ENCODE peak calls at places on chromosomes 16 and 17, in eight cellular contexts. One of them, this sample, is unnamed.

GRCh38 chr17:57404073-57404472 is 147.8 kb downstream of the MSI2 start:
- DNase-seq in pancreas: no peak
- DNase-seq in HCT116: peak
- DNase-seq in IMR-90: no peak
- DNase-seq in bronchial epithelial cell: no peak
- DNase-seq in fibroblast of pulmonary artery: no peak
- DNase-seq in heart right ventricle: no peak
- DNase-seq in heart left ventricle: no peak
- DNase-seq in this sample: no peak

GRCh38 chr16:49473773-49474172 is 100.2 kb downstream of the C16orf78 start:
- DNase-seq in pancreas: no peak
- DNase-seq in HCT116: no peak
- DNase-seq in IMR-90: no peak
- DNase-seq in bronchial epithelial cell: no peak
- DNase-seq in fibroblast of pulmonary artery: no peak
- DNase-seq in heart right ventricle: no peak
- DNase-seq in heart left ventricle: no peak
- DNase-seq in this sample: no peak

GRCh38 chr17:22286337-22287041 is 594.2 kb downstream of the KCNJ18 start:
- DNase-seq in pancreas: no peak
- DNase-seq in HCT116: no peak
- DNase-seq in IMR-90: no peak
- DNase-seq in bronchial epithelial cell: no peak
- DNase-seq in fibroblast of pulmonary artery: no peak
- DNase-seq in heart right ventricle: no peak
- DNase-seq in heart left ventricle: no peak
- DNase-seq in this sample: no peak

GRCh38 chr16:54938351-54939346 is 8.0 kb downstream of the IRX5 start:
- DNase-seq in pancreas: no peak
- DNase-seq in HCT116: no peak
- DNase-seq in IMR-90: no peak
- DNase-seq in bronchial epithelial cell: no peak
- DNase-seq in fibroblast of pulmonary artery: no peak
- DNase-seq in heart right ventricle: no peak
- DNase-seq in heart left ventricle: no peak
- DNase-seq in this sample: no peak

GRCh38 chr17:78748730-78749317 is 33.2 kb downstream of the CYTH1 start:
- DNase-seq in pancreas: no peak
- DNase-seq in HCT116: no peak
- DNase-seq in IMR-90: peak
- DNase-seq in bronchial epithelial cell: peak
- DNase-seq in fibroblast of pulmonary artery: peak
- DNase-seq in heart right ventricle: peak
- DNase-seq in heart left ventricle: peak
- DNase-seq in this sample: peak

GRCh38 chr16:65967376-65967775 is 399.1 kb upstream of the CDH5 start:
- DNase-seq in pancreas: no peak
- DNase-seq in HCT116: no peak
- DNase-seq in IMR-90: peak
- DNase-seq in bronchial epithelial cell: no peak
- DNase-seq in fibroblast of pulmonary artery: no peak
- DNase-seq in heart right ventricle: no peak
- DNase-seq in heart left ventricle: no peak
- DNase-seq in this sample: no peak

GRCh38 chr17:65020284-65020683 is 36.3 kb downstream of the GNA13 start:
- DNase-seq in pancreas: no peak
- DNase-seq in HCT116: no peak
- DNase-seq in IMR-90: peak
- DNase-seq in bronchial epithelial cell: peak
- DNase-seq in fibroblast of pulmonary artery: peak
- DNase-seq in heart right ventricle: no peak
- DNase-seq in heart left ventricle: no peak
- DNase-seq in this sample: no peak

GRCh38 chr17:73506470-73507435 is 137.5 kb downstream of the SDK2 start:
- DNase-seq in pancreas: no peak
- DNase-seq in HCT116: no peak
- DNase-seq in IMR-90: no peak
- DNase-seq in bronchial epithelial cell: no peak
- DNase-seq in fibroblast of pulmonary artery: no peak
- DNase-seq in heart right ventricle: no peak
- DNase-seq in heart left ventricle: no peak
- DNase-seq in this sample: no peak

GRCh38 chr17:46759141-46759540 is 59.4 kb downstream of the WNT3 start:
- DNase-seq in pancreas: no peak
- DNase-seq in HCT116: no peak
- DNase-seq in IMR-90: no peak
- DNase-seq in bronchial epithelial cell: no peak
- DNase-seq in fibroblast of pulmonary artery: no peak
- DNase-seq in heart right ventricle: no peak
- DNase-seq in heart left ventricle: no peak
- DNase-seq in this sample: no peak

GRCh38 chr16:86083382-86084002 is 184.5 kb downstream of the IRF8 start:
- DNase-seq in pancreas: no peak
- DNase-seq in HCT116: no peak
- DNase-seq in IMR-90: no peak
- DNase-seq in bronchial epithelial cell: no peak
- DNase-seq in fibroblast of pulmonary artery: no peak
- DNase-seq in heart right ventricle: no peak
- DNase-seq in heart left ventricle: no peak
- DNase-seq in this sample: no peak

GRCh38 chr16:4847774-4848587 is 700 bp downstream of the UBN1 start:
- DNase-seq in pancreas: peak
- DNase-seq in HCT116: no peak
- DNase-seq in IMR-90: peak
- DNase-seq in bronchial epithelial cell: peak
- DNase-seq in fibroblast of pulmonary artery: peak
- DNase-seq in heart right ventricle: peak
- DNase-seq in heart left ventricle: peak
- DNase-seq in this sample: no peak

GRCh38 chr17:77471984-77472836 is 331.4 kb downstream of the SEC14L1 start:
- DNase-seq in pancreas: no peak
- DNase-seq in HCT116: no peak
- DNase-seq in IMR-90: peak
- DNase-seq in bronchial epithelial cell: peak
- DNase-seq in fibroblast of pulmonary artery: peak
- DNase-seq in heart right ventricle: peak
- DNase-seq in heart left ventricle: no peak
- DNase-seq in this sample: no peak

GRCh38 chr17:9522074-9522473 is 53.5 kb downstream of the STX8 start:
- DNase-seq in pancreas: no peak
- DNase-seq in HCT116: no peak
- DNase-seq in IMR-90: peak
- DNase-seq in bronchial epithelial cell: peak
- DNase-seq in fibroblast of pulmonary artery: peak
- DNase-seq in heart right ventricle: no peak
- DNase-seq in heart left ventricle: no peak
- DNase-seq in this sample: no peak

GRCh38 chr16:9434659-9435058 is 343.2 kb downstream of the HAPSTR1 start:
- DNase-seq in pancreas: no peak
- DNase-seq in HCT116: no peak
- DNase-seq in IMR-90: no peak
- DNase-seq in bronchial epithelial cell: no peak
- DNase-seq in fibroblast of pulmonary artery: no peak
- DNase-seq in heart right ventricle: no peak
- DNase-seq in heart left ventricle: no peak
- DNase-seq in this sample: no peak

GRCh38 chr16:9437115-9437514 is 345.7 kb downstream of the HAPSTR1 start:
- DNase-seq in pancreas: no peak
- DNase-seq in HCT116: peak
- DNase-seq in IMR-90: no peak
- DNase-seq in bronchial epithelial cell: no peak
- DNase-seq in fibroblast of pulmonary artery: no peak
- DNase-seq in heart right ventricle: no peak
- DNase-seq in heart left ventricle: no peak
- DNase-seq in this sample: no peak

GRCh38 chr16:9441021-9441420 is 349.6 kb downstream of the HAPSTR1 start:
- DNase-seq in pancreas: no peak
- DNase-seq in HCT116: no peak
- DNase-seq in IMR-90: no peak
- DNase-seq in bronchial epithelial cell: no peak
- DNase-seq in fibroblast of pulmonary artery: no peak
- DNase-seq in heart right ventricle: no peak
- DNase-seq in heart left ventricle: no peak
- DNase-seq in this sample: no peak

GRCh38 chr16:9436175-9436574 is 344.7 kb downstream of the HAPSTR1 start:
- DNase-seq in pancreas: no peak
- DNase-seq in HCT116: no peak
- DNase-seq in IMR-90: no peak
- DNase-seq in bronchial epithelial cell: no peak
- DNase-seq in fibroblast of pulmonary artery: no peak
- DNase-seq in heart right ventricle: no peak
- DNase-seq in heart left ventricle: no peak
- DNase-seq in this sample: no peak

DNA sequence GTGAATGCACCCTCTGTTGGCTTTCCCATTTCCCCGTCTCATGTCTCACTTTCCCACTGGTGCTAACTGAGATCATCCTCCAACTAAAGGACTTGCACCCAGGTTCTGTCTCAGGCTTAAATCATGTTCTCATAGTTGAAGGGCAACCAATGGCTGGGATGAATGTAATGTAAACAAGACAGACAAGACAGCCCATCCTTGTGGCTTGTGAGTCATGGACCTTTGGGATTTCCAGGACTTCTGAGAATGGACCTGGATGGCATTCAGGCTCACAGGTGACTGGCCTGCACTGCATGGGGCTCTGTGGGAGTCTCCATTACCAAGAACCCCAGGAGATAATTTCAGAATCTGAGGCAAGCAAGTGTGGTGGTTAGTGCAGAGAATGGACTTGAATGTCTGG is 347.5 kb downstream of the HAPSTR1 start:
- DNase-seq in pancreas: no peak
- DNase-seq in HCT116: no peak
- DNase-seq in IMR-90: no peak
- DNase-seq in bronchial epithelial cell: no peak
- DNase-seq in fibroblast of pulmonary artery: no peak
- DNase-seq in heart right ventricle: no peak
- DNase-seq in heart left ventricle: no peak
- DNase-seq in this sample: no peak
- TF ChIP-seq CTCF in pancreas: no peak
- TF ChIP-seq CTCF in HCT116: no peak
- TF ChIP-seq CTCF in IMR-90: no peak
- TF ChIP-seq CTCF in bronchial epithelial cell: no peak
- TF ChIP-seq CTCF in fibroblast of pulmonary artery: no peak
- TF ChIP-seq CTCF in heart right ventricle: no peak
- TF ChIP-seq CTCF in heart left ventricle: no peak
- TF ChIP-seq CTCF in this sample: no peak

GRCh38 chr16:15849209-15849981 is 7.4 kb downstream of the MYH11 start:
- DNase-seq in pancreas: no peak
- DNase-seq in HCT116: no peak
- DNase-seq in IMR-90: no peak
- DNase-seq in bronchial epithelial cell: no peak
- DNase-seq in fibroblast of pulmonary artery: no peak
- DNase-seq in heart right ventricle: no peak
- DNase-seq in heart left ventricle: no peak
- DNase-seq in this sample: no peak
- H3K4me3 ChIP-seq in pancreas: no peak
- H3K4me3 ChIP-seq in HCT116: no peak
- H3K4me3 ChIP-seq in IMR-90: no peak
- H3K4me3 ChIP-seq in bronchial epithelial cell: no peak
- H3K4me3 ChIP-seq in fibroblast of pulmonary artery: no peak
- H3K4me3 ChIP-seq in heart right ventricle: no peak
- H3K4me3 ChIP-seq in heart left ventricle: no peak
- H3K4me3 ChIP-seq in this sample: no peak

DNA sequence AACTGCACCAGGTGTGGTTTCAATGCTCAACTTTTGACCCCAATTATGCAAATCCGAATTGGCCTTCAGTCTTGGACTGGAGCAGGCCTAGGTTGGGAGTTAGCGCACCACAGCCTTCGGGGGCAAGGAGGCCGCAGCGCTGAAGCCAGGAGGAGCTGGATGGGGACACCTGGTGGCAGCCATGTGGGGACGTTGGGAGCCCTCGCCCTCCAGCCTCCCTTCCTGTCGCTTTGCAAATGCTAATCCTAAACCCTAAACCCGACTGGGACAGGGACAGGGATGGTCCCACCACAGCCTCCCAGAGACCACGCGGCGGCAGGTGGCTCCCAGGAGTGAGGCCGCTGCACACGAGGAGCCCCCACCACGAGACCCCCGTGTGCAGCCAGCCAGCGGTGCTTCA is 58.7 kb downstream of the KLHDC4 start:
- DNase-seq in pancreas: no peak
- DNase-seq in HCT116: no peak
- DNase-seq in IMR-90: no peak
- DNase-seq in bronchial epithelial cell: no peak
- DNase-seq in fibroblast of pulmonary artery: no peak
- DNase-seq in heart right ventricle: no peak
- DNase-seq in heart left ventricle: no peak
- DNase-seq in this sample: no peak
- TF ChIP-seq CTCF in pancreas: no peak
- TF ChIP-seq CTCF in HCT116: peak
- TF ChIP-seq CTCF in IMR-90: no peak
- TF ChIP-seq CTCF in bronchial epithelial cell: no peak
- TF ChIP-seq CTCF in fibroblast of pulmonary artery: no peak
- TF ChIP-seq CTCF in heart right ventricle: no peak
- TF ChIP-seq CTCF in heart left ventricle: no peak
- TF ChIP-seq CTCF in this sample: no peak

DNA sequence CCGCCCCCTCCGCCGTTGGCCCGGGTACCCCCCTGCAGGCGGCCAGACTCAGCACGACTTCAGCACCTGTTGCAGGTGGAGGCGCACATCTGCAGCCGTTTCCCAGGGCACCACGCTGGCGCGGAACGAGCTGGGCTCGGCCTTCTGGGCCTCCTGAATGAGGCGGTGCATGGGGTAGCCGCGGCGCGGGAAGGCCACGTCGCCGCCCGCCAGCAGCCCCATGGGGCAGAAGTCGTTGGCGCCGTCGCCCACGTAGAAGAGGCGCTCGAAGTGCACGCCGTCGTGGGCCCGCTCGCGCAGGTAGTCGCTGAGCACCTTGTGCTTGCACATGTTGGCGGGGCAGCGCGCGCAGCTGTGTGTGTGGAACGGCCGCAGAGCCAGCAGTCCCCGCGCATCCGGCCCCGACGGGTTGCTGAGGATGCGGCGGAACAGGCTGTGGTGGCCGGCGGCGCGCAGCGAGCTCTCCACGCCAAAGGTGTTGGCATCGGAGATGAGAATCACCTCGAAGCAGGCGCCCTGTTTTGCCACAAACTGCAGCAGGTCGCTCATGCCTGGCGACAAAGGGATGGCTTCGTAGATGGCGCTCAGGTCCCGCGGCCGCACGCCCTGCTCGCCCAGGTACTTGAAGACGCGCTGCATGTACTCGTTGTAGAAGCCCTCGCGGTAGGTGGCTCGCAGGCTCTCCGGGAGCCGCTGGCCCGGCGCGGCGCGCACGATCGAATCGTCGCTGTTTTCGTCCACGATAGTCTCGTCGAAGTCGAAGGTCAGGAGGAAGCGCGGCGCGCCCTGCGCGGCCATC is 6.2 kb downstream of the PHOSPHO1 start:
- DNase-seq in pancreas: peak
- DNase-seq in HCT116: no peak
- DNase-seq in IMR-90: no peak
- DNase-seq in bronchial epithelial cell: no peak
- DNase-seq in fibroblast of pulmonary artery: no peak
- DNase-seq in heart right ventricle: peak
- DNase-seq in heart left ventricle: peak
- DNase-seq in this sample: peak
- H3K4me3 ChIP-seq in pancreas: no peak
- H3K4me3 ChIP-seq in HCT116: no peak
- H3K4me3 ChIP-seq in IMR-90: no peak
- H3K4me3 ChIP-seq in bronchial epithelial cell: no peak
- H3K4me3 ChIP-seq in fibroblast of pulmonary artery: no peak
- H3K4me3 ChIP-seq in heart right ventricle: no peak
- H3K4me3 ChIP-seq in heart left ventricle: peak
- H3K4me3 ChIP-seq in this sample: no peak

GRCh38 chr17:82297804-82298537 is 19.4 kb downstream of the CD7 start:
- DNase-seq in pancreas: peak
- DNase-seq in HCT116: no peak
- DNase-seq in IMR-90: peak
- DNase-seq in bronchial epithelial cell: peak
- DNase-seq in fibroblast of pulmonary artery: peak
- DNase-seq in heart right ventricle: peak
- DNase-seq in heart left ventricle: peak
- DNase-seq in this sample: peak
- TF ChIP-seq CTCF in pancreas: no peak
- TF ChIP-seq CTCF in HCT116: no peak
- TF ChIP-seq CTCF in IMR-90: no peak
- TF ChIP-seq CTCF in bronchial epithelial cell: no peak
- TF ChIP-seq CTCF in fibroblast of pulmonary artery: no peak
- TF ChIP-seq CTCF in heart right ventricle: no peak
- TF ChIP-seq CTCF in heart left ventricle: no peak
- TF ChIP-seq CTCF in this sample: no peak

This sample was measured in GM06990.